ENCODE peak calls at places on chromosomes 13 and 19, in nine cellular contexts. R is GM12878, Q is right lobe of liver, U is HCT116, Z is esophagus squamous epithelium, V is ovary, A is gastrocnemius medialis, M is stomach, E is thyroid gland. N is an unnamed sample.

GRCh38 chr13:112061367-112062046 is 5.4 kb upstream of the SOX1 start:
- DNase-seq in A (no peak), M (no peak), V (no peak), Q (no peak), E (no peak), R (no peak), U (no peak), Z (no peak), N (no peak)

GRCh38 chr19:46384396-46384795 is 29.0 kb downstream of the CCDC8 start:
- DNase-seq in A (no peak), M (no peak), U (no peak), R (no peak), Q (peak), Z (no peak), E (no peak), V (peak), N (no peak)

GRCh38 chr19:15371786-15372380 is 7.7 kb downstream of the AKAP8 start:
- DNase-seq in R (no peak), Q (no peak), A (no peak), Z (no peak), M (no peak), E (no peak), V (no peak), U (no peak), N (no peak)

GRCh38 chr13:109989155-109989554 is 202.8 kb upstream of the IRS2 start:
- DNase-seq in U (no peak), Z (no peak), Q (no peak), M (no peak), E (no peak), R (no peak), A (no peak), V (no peak), N (no peak)

GRCh38 chr13:40186041-40186440 is 480.4 kb downstream of the FOXO1 start:
- DNase-seq in Q (no peak), U (no peak), A (no peak), M (no peak), Z (no peak), E (no peak), V (no peak), R (no peak), N (no peak)

GRCh38 chr13:27379694-27380596 is 44.5 kb upstream of the GTF3A start:
- DNase-seq in Q (peak), V (peak), A (peak), U (peak), Z (no peak), M (peak), E (peak), R (no peak), N (peak)

GRCh38 chr19:10800488-10800887 is 35.5 kb downstream of the TMED1 start:
- DNase-seq in E (peak), Z (no peak), V (no peak), A (no peak), M (no peak), U (no peak), R (no peak), Q (no peak), N (peak)

GRCh38 chr19:38049105-38049649 is 142.2 kb downstream of the SIPA1L3 start:
- DNase-seq in E (no peak), M (peak), R (peak), U (no peak), V (no peak), A (no peak), Z (no peak), Q (no peak), N (no peak)

GRCh38 chr13:39765801-39766463 is 110.5 kb downstream of the COG6 start:
- DNase-seq in V (peak), M (peak), E (peak), Z (no peak), Q (peak), A (peak), R (no peak), U (no peak), N (peak)

GRCh38 chr19:6736917-6737283 is 480 bp downstream of the GPR108 start:
- DNase-seq in M (no peak), E (no peak), V (no peak), A (no peak), Z (no peak), R (no peak), U (no peak), Q (peak), N (no peak)

GRCh38 chr19:30214651-30215051 is 157.5 kb upstream of the ZNF536 start:
- DNase-seq in Z (no peak), R (peak), U (no peak), M (no peak), Q (no peak), A (no peak), E (no peak), V (no peak), N (no peak)

GRCh38 chr13:23488442-23488841 is 54.9 kb upstream of the SACS start:
- DNase-seq in V (no peak), M (no peak), Z (no peak), A (peak), E (no peak), R (no peak), U (no peak), Q (no peak), N (no peak)

GRCh38 chr13:32021785-32022184 is 9.8 kb upstream of the FRY start:
- DNase-seq in E (no peak), A (no peak), M (no peak), V (no peak), U (no peak), Q (no peak), R (no peak), Z (no peak), N (no peak)

GRCh38 chr19:51986309-51987291 is at the start of gene ZNF350:
- DNase-seq in U (peak), A (peak), R (peak), Q (peak), Z (peak), M (peak), E (peak), V (peak), N (peak)
- TF ChIP-seq POLR2A in U (no peak), A (peak), R (peak), Q (peak), Z (no peak), M (no peak), E (no peak), V (peak), N (no peak)

DNA sequence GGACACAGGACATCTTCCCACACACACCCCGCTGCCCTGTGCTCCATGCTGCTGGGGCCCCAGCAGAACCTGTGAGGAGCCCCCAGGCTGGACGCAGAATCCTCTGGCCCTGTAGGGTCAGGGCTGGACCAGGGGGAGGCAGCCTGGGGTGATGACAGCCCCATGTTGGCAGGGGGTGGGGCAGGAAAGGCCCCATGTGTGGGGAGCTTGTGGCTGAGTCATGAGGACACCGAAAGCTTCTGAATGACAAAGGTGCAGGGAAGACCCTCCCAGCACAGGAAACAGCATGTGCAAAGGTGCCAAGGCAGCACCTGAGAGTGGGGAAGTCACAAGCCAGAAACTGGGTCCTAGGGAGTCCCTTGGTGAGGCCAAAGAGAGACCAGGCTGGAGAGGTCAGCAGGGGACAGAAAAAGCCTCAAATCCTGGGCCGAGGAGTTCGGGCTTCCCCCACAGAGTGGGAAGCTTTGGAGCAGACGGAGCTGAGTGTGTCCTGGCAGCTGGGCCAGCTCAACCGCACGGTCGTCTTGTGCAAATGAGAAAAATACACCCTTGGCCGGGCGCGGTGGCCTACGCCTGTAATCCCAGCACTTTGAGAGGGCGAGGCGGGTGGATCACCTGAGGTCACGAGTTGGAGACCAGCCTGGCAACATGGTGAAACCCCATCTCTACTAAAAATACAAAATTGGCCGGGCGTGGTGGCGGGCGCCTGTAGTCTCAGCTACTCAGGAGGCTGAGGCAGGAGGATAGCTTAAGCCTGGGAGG is 17.5 kb downstream of the ATP8B3 start:
- DNase-seq in E (no peak), Q (no peak), U (no peak), V (no peak), M (no peak), R (no peak), A (no peak), Z (no peak), N (no peak)
- TF ChIP-seq POLR2A in E (no peak), Q (no peak), U (no peak), V (no peak), M (no peak), R (no peak), A (no peak), Z (no peak), N (no peak)

DNA sequence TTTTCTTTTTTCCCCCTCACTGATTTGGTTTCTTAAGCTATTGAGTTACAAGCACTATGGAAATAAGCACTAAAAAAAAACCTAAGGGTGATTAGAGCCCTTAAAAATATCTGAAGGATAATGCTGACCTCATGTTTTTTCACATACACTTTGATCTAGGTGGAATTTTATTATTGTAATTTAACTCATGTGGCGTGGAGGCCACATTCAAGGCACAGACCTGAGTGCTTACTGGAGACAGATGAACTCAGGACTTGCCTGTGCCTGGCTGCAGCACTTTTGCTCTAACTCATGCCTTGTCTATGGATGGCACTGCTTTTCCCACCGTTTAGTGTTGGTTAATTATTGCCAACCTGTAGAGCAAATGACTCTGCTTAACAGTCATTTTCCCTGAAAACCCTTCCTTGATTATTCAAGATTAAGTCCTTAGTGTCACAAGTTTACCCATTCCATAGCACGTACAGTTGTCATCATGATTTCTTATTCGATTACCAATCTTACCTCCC is 541.4 kb downstream of the GPC6 start:
- DNase-seq in Z (no peak), A (no peak), M (no peak), E (no peak), U (no peak), R (no peak), Q (peak), V (no peak), N (no peak)
- TF ChIP-seq POLR2A in Z (no peak), A (no peak), M (no peak), E (no peak), U (no peak), R (no peak), Q (peak), V (no peak), N (no peak)

GRCh38 chr19:31344403-31344802 is 4.8 kb downstream of the TSHZ3 start:
- DNase-seq in Q (no peak), R (no peak), A (no peak), U (no peak), M (no peak), Z (no peak), V (no peak), E (peak), N (no peak)
- TF ChIP-seq POLR2A in Q (no peak), R (no peak), A (no peak), U (no peak), M (no peak), Z (no peak), V (no peak), E (no peak), N (no peak)

GRCh38 chr19:4871711-4872110 is 4.2 kb upstream of the PLIN3 start:
- DNase-seq in M (no peak), Z (no peak), V (no peak), E (no peak), U (no peak), Q (no peak), R (no peak), A (no peak), N (no peak)

GRCh38 chr19:4870025-4870700 is 2.7 kb upstream of the PLIN3 start:
- DNase-seq in E (no peak), V (peak), M (peak), Q (peak), Z (no peak), R (no peak), A (peak), U (peak), N (peak)

GRCh38 chr19:4866595-4867424 is 657 bp downstream of the PLIN3 start:
- DNase-seq in E (peak), Q (peak), M (peak), V (peak), U (no peak), Z (no peak), R (no peak), A (peak), N (peak)

GRCh38 chr19:4868286-4868834 is 893 bp upstream of the PLIN3 start:
- DNase-seq in R (no peak), M (no peak), Z (no peak), V (no peak), U (no peak), A (no peak), Q (no peak), E (no peak), N (no peak)

DNA sequence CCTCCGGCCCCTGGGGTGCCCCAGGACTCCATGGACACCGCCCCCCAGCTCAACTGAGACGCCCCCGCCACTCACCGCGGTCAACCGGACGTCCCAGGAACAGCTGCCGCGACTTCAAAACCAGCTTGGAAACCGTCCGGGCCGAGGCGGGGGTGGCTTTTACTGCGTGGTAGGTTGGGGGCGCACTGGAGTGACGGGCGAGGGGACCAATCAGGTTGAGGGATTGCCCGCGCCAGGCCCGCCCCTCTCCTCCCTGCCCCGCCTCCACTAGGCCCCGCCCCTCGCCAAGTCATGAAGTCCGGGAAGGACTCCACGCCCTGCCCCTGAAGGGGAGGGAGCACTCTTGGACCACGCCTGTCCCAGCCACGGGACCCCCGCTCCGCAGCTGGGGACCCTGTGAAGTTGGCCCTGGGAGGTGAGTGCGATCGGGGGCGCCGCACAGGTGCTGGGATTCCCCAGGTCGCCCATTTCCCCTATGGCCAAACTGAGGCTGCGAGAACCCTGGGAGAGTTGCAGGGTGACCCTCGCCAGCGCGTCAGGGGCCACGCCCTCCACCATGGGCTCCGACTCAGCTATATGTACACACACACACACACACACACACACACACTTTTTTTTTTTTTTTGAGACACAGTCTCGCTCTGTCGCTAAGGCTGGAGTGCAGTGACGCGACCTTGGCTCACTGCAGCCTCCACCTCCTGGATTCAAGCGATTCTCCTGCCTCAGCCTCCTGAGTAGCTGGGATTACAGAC is at the start of gene PLIN3:
- DNase-seq in A (peak), R (peak), Q (peak), Z (peak), M (peak), U (peak), V (peak), E (peak), N (peak)
- TF ChIP-seq POLR2A in A (peak), R (peak), Q (peak), Z (no peak), M (no peak), U (no peak), V (peak), E (no peak), N (peak)

GRCh38 chr19:18364826-18365528 is 21.0 kb upstream of the GDF15 start:
- DNase-seq in V (peak), U (peak), Z (no peak), Q (peak), A (no peak), E (peak), M (peak), R (no peak), N (peak)

GRCh38 chr19:18363787-18364186 is 22.2 kb upstream of the GDF15 start:
- DNase-seq in E (no peak), Z (no peak), M (no peak), R (no peak), V (peak), U (no peak), A (no peak), Q (no peak), N (peak)

GRCh38 chr19:18362934-18363542 is 22.6 kb downstream of the PGPEP1 start:
- DNase-seq in Z (no peak), V (peak), Q (no peak), M (no peak), U (no peak), E (no peak), R (no peak), A (no peak), N (no peak)

GRCh38 chr19:18368504-18369222 is 17.3 kb upstream of the GDF15 start:
- DNase-seq in V (no peak), A (no peak), M (peak), Q (no peak), Z (no peak), R (no peak), E (no peak), U (no peak), N (no peak)

GRCh38 chr19:18366027-18366435 is 19.9 kb upstream of the GDF15 start:
- DNase-seq in Q (no peak), V (no peak), U (no peak), A (no peak), Z (no peak), R (no peak), E (no peak), M (no peak), N (no peak)
- TF ChIP-seq POLR2A in Q (no peak), V (no peak), U (no peak), A (no peak), Z (no peak), R (no peak), E (no peak), M (no peak), N (no peak)

N was measured in testis.